ENCODE peak calls at places on chromosomes 2 and 18, in eight cellular contexts. F is IMR-90; Y is activated CD4-positive, alpha-beta T cell treated with anti-CD3 and anti-CD28 coated beads, Interleukin-2, amount 50 U/mL, for 1 hour; N is HT1080; I is left ventricle myocardium superior; G is islet precursor cell; W is GM04504; X is HCT116. P is an unnamed sample.

GRCh38 chr2:11121099-11121822 is 34.0 kb upstream of the SLC66A3 start:
- DNase-seq in W (no peak), F (peak), Y (no peak), I (no peak), G (peak), X (no peak), N (no peak), P (no peak)

GRCh38 chr18:3791258-3791657 is 341.3 kb downstream of the TGIF1 start:
- DNase-seq in N (no peak), Y (no peak), X (no peak), F (no peak), I (no peak), G (no peak), W (no peak), P (no peak)

GRCh38 chr2:75523313-75524275 is 37.1 kb downstream of the EVA1A start:
- DNase-seq in I (no peak), X (peak), F (peak), Y (no peak), N (peak), G (peak), W (no peak), P (no peak)

GRCh38 chr18:11042247-11042646 is 107.1 kb downstream of the PIEZO2 start:
- DNase-seq in F (peak), W (no peak), N (no peak), G (no peak), Y (no peak), I (no peak), X (no peak), P (no peak)

GRCh38 chr2:161358838-161359237 is 50.6 kb downstream of the PSMD14 start:
- DNase-seq in W (no peak), Y (no peak), G (no peak), I (no peak), F (no peak), N (no peak), X (no peak), P (no peak)

GRCh38 chr2:9846554-9846953 is 3.3 kb downstream of the TAF1B start:
- DNase-seq in F (peak), G (no peak), Y (no peak), X (no peak), N (no peak), I (no peak), W (no peak), P (no peak)

GRCh38 chr2:179341152-179341866 is 76.7 kb upstream of the SESTD1 start:
- DNase-seq in Y (no peak), F (no peak), I (no peak), W (no peak), G (no peak), N (no peak), X (no peak), P (no peak)

GRCh38 chr2:203562283-203562682 is 27.2 kb upstream of the RAPH1 start:
- DNase-seq in G (no peak), N (no peak), Y (no peak), F (peak), I (no peak), X (no peak), W (no peak), P (no peak)

GRCh38 chr2:159256159-159256558 is 30.3 kb downstream of the WDSUB1 start:
- DNase-seq in X (no peak), G (no peak), I (no peak), W (no peak), F (peak), N (no peak), Y (no peak), P (no peak)

GRCh38 chr2:100518801-100519200 is 44.0 kb upstream of the PDCL3 start:
- DNase-seq in W (no peak), X (no peak), F (no peak), Y (no peak), I (no peak), G (no peak), N (peak), P (no peak)

GRCh38 chr2:14385043-14385442 is 247.5 kb upstream of the LRATD1 start:
- DNase-seq in F (peak), N (peak), W (peak), I (no peak), G (no peak), X (no peak), Y (no peak), P (no peak)

GRCh38 chr2:66574701-66575624 is 140.0 kb downstream of the MEIS1 start:
- DNase-seq in X (no peak), F (peak), W (peak), Y (no peak), N (peak), I (peak), G (peak), P (peak)

GRCh38 chr2:172285010-172285621 is 142.3 kb upstream of the ITGA6 start:
- DNase-seq in G (peak), X (no peak), Y (no peak), N (peak), I (peak), W (peak), F (peak), P (no peak)

GRCh38 chr2:207473203-207473865 is 56.4 kb upstream of the CREB1 start:
- DNase-seq in F (peak), X (peak), G (peak), W (peak), I (peak), Y (peak), N (peak), P (no peak)

GRCh38 chr2:120867290-120868231 is 131.9 kb downstream of the GLI2 start:
- DNase-seq in Y (no peak), G (peak), N (peak), X (no peak), I (peak), F (peak), W (no peak), P (no peak)

GRCh38 chr2:231334981-231335380 is 60.5 kb upstream of the B3GNT7 start:
- DNase-seq in F (no peak), W (no peak), G (no peak), N (no peak), I (no peak), Y (no peak), X (no peak), P (no peak)

GRCh38 chr2:203802277-203803045 is 65.1 kb upstream of the CTLA4 start:
- DNase-seq in F (peak), W (peak), N (peak), G (no peak), X (no peak), I (no peak), Y (no peak), P (no peak)

GRCh38 chr2:229273384-229274338 is 2.6 kb upstream of the PID1 start:
- DNase-seq in X (peak), Y (no peak), G (peak), F (peak), I (no peak), N (peak), W (peak), P (peak)

GRCh38 chr2:64988420-64989125 is 626 bp upstream of the SLC1A4 start:
- DNase-seq in N (peak), W (peak), I (peak), F (peak), X (peak), Y (peak), G (peak), P (peak)

GRCh38 chr2:203569677-203570316 is 34.7 kb upstream of the RAPH1 start:
- DNase-seq in Y (no peak), X (no peak), W (no peak), G (no peak), F (no peak), N (no peak), I (no peak), P (no peak)

GRCh38 chr18:13452851-13453524 is 234.4 kb downstream of the LDLRAD4 start:
- DNase-seq in Y (no peak), W (no peak), F (no peak), N (no peak), G (no peak), X (no peak), I (no peak), P (no peak)

GRCh38 chr2:149561309-149561926 is 26.2 kb downstream of the MMADHC start:
- DNase-seq in W (no peak), N (peak), F (peak), Y (no peak), G (no peak), X (no peak), I (no peak), P (no peak)

GRCh38 chr18:78637442-78638402 is 341.9 kb upstream of the SALL3 start:
- DNase-seq in X (no peak), W (no peak), Y (no peak), N (no peak), G (no peak), I (no peak), F (no peak), P (no peak)

GRCh38 chr2:143736904-143737303 is 607.7 kb downstream of the ARHGAP15 start:
- DNase-seq in N (no peak), X (no peak), W (no peak), I (no peak), Y (no peak), G (no peak), F (no peak), P (no peak)

GRCh38 chr18:31246460-31246859 is 71.5 kb upstream of the DSG1 start:
- DNase-seq in N (no peak), G (no peak), I (no peak), F (no peak), W (no peak), Y (no peak), X (no peak), P (no peak)

GRCh38 chr2:95022309-95023221 is 2.9 kb upstream of the MAL start:
- DNase-seq in Y (peak), X (peak), G (peak), I (peak), F (peak), N (peak), W (peak), P (peak)

GRCh38 chr2:143730155-143730949 is 601.1 kb downstream of the ARHGAP15 start:
- DNase-seq in W (no peak), G (no peak), N (peak), Y (no peak), I (no peak), F (peak), X (no peak), P (no peak)

GRCh38 chr2:62343206-62343605 is 147.3 kb downstream of the B3GNT2 start:
- DNase-seq in W (no peak), I (no peak), F (no peak), N (no peak), Y (no peak), G (no peak), X (no peak), P (no peak)

GRCh38 chr2:46067501-46068292 is 229.5 kb upstream of the EPAS1 start:
- DNase-seq in Y (no peak), G (peak), F (peak), X (no peak), W (peak), N (peak), I (no peak), P (peak)

GRCh38 chr18:66599190-66599589 is 4.7 kb downstream of the CDH19 start:
- DNase-seq in F (no peak), X (no peak), Y (no peak), N (peak), W (no peak), I (no peak), G (no peak), P (no peak)

GRCh38 chr2:1804865-1805264 is 60.5 kb upstream of the PXDN start:
- DNase-seq in X (no peak), I (no peak), N (no peak), W (no peak), F (no peak), Y (no peak), G (no peak), P (no peak)

GRCh38 chr18:45845410-45845809 is 19.9 kb downstream of the SIGLEC15 start:
- DNase-seq in N (no peak), I (no peak), W (no peak), Y (no peak), F (no peak), G (peak), X (no peak), P (no peak)

GRCh38 chr18:74534981-74535649 is 815 bp downstream of the CNDP1 start:
- DNase-seq in F (no peak), Y (no peak), X (no peak), I (no peak), W (no peak), G (peak), N (no peak), P (no peak)

GRCh38 chr2:204574473-204574872 is 29.2 kb downstream of the PARD3B start:
- DNase-seq in Y (no peak), W (no peak), F (peak), G (no peak), X (no peak), N (no peak), I (no peak), P (no peak)